ENCODE peak calls at places on chromosomes 16 and 17, in nine cellular contexts. D is naive thymus-derived CD4-positive, alpha-beta T cell; P is activated CD4-positive, CD25-positive, alpha-beta regulatory T cell treated with anti-CD3 and anti-CD28 coated beads, Interleukin-2, amount 50 U/mL, for 16 hours; C is NCI-H1105; W is stimulated activated naive CD8-positive, alpha-beta T cell treated with anti-CD3 and anti-CD28 coated beads, Interleukin-15, Interleukin-2, amounts not matched to agents 100 U/mL and 50 U/mL, for 24 hours; O is stimulated activated CD8-positive, alpha-beta memory T cell treated with anti-CD3 and anti-CD28 coated beads, Interleukin-15, amount 100 ng/mL, for 4 hours; S is Panc1; M is T-cell; V is activated naive CD4-positive, alpha-beta T cell treated with Interleukin-2 at 50 U/mL for 16 hours. T is an unnamed sample.

GRCh38 chr17:67770539-67770938 is 52.8 kb downstream of the NOL11 start:
- DNase-seq in D (no peak), S (no peak), O (no peak), M (no peak), P (no peak), W (no peak), C (no peak), V (no peak), T (no peak)

GRCh38 chr16:66369055-66369592 is 2.6 kb downstream of the CDH5 start:
- DNase-seq in W (no peak), M (no peak), O (no peak), P (no peak), D (no peak), V (no peak), C (no peak), S (no peak), T (peak)

GRCh38 chr16:80105160-80105559 is 435.6 kb upstream of the DYNLRB2 start:
- DNase-seq in S (no peak), W (no peak), D (no peak), C (no peak), V (no peak), O (no peak), P (no peak), M (no peak), T (no peak)

GRCh38 chr17:69978056-69978646 is 96.9 kb upstream of the KCNJ16 start:
- DNase-seq in O (no peak), P (no peak), C (no peak), S (no peak), V (no peak), W (no peak), D (no peak), M (no peak), T (no peak)

GRCh38 chr16:79876332-79876730 is 275.8 kb upstream of the MAF start:
- DNase-seq in O (no peak), V (no peak), D (no peak), P (no peak), S (no peak), W (no peak), C (no peak), M (no peak), T (no peak)

GRCh38 chr16:4491898-4492297 is 15.7 kb downstream of the HMOX2 start:
- DNase-seq in W (no peak), S (no peak), M (no peak), V (no peak), P (no peak), C (no peak), D (no peak), O (no peak), T (no peak)

GRCh38 chr17:43790311-43790940 is 10.2 kb downstream of the CFAP97D1 start:
- DNase-seq in P (no peak), O (no peak), M (no peak), D (no peak), C (no peak), V (no peak), S (no peak), W (no peak), T (no peak)

GRCh38 chr16:25838724-25839186 is 147.0 kb downstream of the HS3ST4 start:
- DNase-seq in D (peak), V (peak), S (peak), C (peak), P (no peak), W (peak), M (peak), O (peak), T (peak)

GRCh38 chr16:85330694-85331188 is 218.5 kb upstream of the CIBAR2 start:
- DNase-seq in W (no peak), O (no peak), V (no peak), P (no peak), M (no peak), C (peak), S (peak), D (no peak), T (peak)

T was measured in Jurkat, Clone E6-1.